ENCODE peak calls at places on chromosomes 5 and 9, in four cellular contexts. X is SK-N-SH, S is GM12891, O is K562. F is an unnamed sample.

GRCh38 chr5:123305751-123306150 is 117.5 kb downstream of the CEP120 start:
- DNase-seq in O (no peak), S (no peak), X (no peak), F (no peak)

GRCh38 chr9:120386390-120387131 is 193.4 kb downstream of the CDK5RAP2 start:
- DNase-seq in S (no peak), X (peak; percentile 48), O (no peak), F (no peak)

GRCh38 chr5:102654559-102655354 is 100.3 kb upstream of the PAM start:
- DNase-seq in X (peak; percentile 14), S (no peak), O (no peak), F (no peak)

GRCh38 chr9:77714077-77714549 is 66.0 kb upstream of the GNA14 start:
- DNase-seq in O (no peak), S (no peak), X (peak; percentile 43), F (no peak)

GRCh38 chr9:72030762-72031161 is 29.7 kb downstream of the C9orf57 start:
- DNase-seq in O (no peak), X (no peak), S (no peak), F (no peak)

GRCh38 chr5:31355337-31355736 is 161.9 kb downstream of the CDH6 start:
- DNase-seq in O (no peak), S (no peak), X (no peak), F (no peak)

GRCh38 chr9:134531251-134531970 is 110.2 kb upstream of the COL5A1 start:
- DNase-seq in S (no peak), O (no peak), X (no peak), F (no peak)

GRCh38 chr5:179696605-179697004 is 2.2 kb upstream of the CANX start:
- DNase-seq in X (no peak), S (no peak), O (no peak), F (no peak)

GRCh38 chr5:136004436-136004835 is 24.4 kb upstream of the TGFBI start:
- DNase-seq in S (no peak), O (no peak), X (no peak), F (no peak)

GRCh38 chr5:53381-54174 is 38.4 kb upstream of the PLEKHG4B start:
- DNase-seq in O (peak; percentile 53), X (peak; percentile 82), S (no peak), F (no peak)

GRCh38 chr9:124835026-124835501 is 18.2 kb upstream of the WDR38 start:
- DNase-seq in X (peak; percentile 91), O (peak; percentile 14), S (no peak), F (no peak)

GRCh38 chr5:36270175-36270574 is 28.4 kb upstream of the NADK2 start:
- DNase-seq in X (no peak), O (no peak), S (no peak), F (no peak)

GRCh38 chr9:97046228-97046627 is 7.3 kb upstream of the CTSV start:
- DNase-seq in S (no peak), O (no peak), X (no peak), F (no peak)

GRCh38 chr5:168867271-168867670 is 288.1 kb upstream of the PANK3 start:
- DNase-seq in S (no peak), O (no peak), X (no peak), F (no peak)

GRCh38 chr5:32138839-32139493 is 35.2 kb downstream of the GOLPH3 start:
- DNase-seq in O (no peak), X (no peak), S (no peak), F (no peak)

GRCh38 chr9:37156781-37157356 is 36.5 kb downstream of the ZCCHC7 start:
- DNase-seq in O (no peak), S (no peak), X (no peak), F (no peak)

GRCh38 chr5:178247481-178248456 is 15.2 kb upstream of the PHYKPL start:
- DNase-seq in O (no peak), S (no peak), X (peak; percentile 37), F (no peak)

GRCh38 chr5:82332889-82333619 is 54.9 kb upstream of the RPS23 start:
- DNase-seq in O (no peak), X (no peak), S (no peak), F (no peak)

GRCh38 chr5:124996023-124996763 is 249.8 kb upstream of the ZNF608 start:
- DNase-seq in X (no peak), O (no peak), S (no peak), F (no peak)

GRCh38 chr5:58181578-58182286 is 278.2 kb downstream of the PLK2 start:
- DNase-seq in S (no peak), O (no peak), X (no peak), F (no peak)

GRCh38 chr5:176794509-176794908 is 15.8 kb upstream of the UNC5A start:
- DNase-seq in O (no peak), X (no peak), S (no peak), F (no peak)

GRCh38 chr5:93017854-93018253 is 563.2 kb downstream of the NR2F1-AS1 start:
- DNase-seq in X (no peak), O (no peak), S (no peak), F (no peak)

GRCh38 chr5:1919209-1919566 is 36.5 kb upstream of the IRX4 start:
- DNase-seq in X (no peak), O (no peak), S (no peak), F (no peak)

GRCh38 chr5:51389582-51390463 is 6.6 kb downstream of the ISL1 start:
- DNase-seq in S (no peak), O (no peak), X (peak; percentile 61), F (no peak)

GRCh38 chr5:34717426-34718327 is 61.5 kb downstream of the RAI14 start:
- DNase-seq in O (no peak), X (no peak), S (no peak), F (no peak)

GRCh38 chr5:173093597-173093996 is 37.4 kb downstream of the CREBRF start:
- DNase-seq in S (no peak), X (no peak), O (no peak), F (no peak)

GRCh38 chr9:124479371-124479770 is 27.8 kb downstream of the NR5A1 start:
- DNase-seq in O (no peak), S (no peak), X (no peak), F (no peak)

GRCh38 chr9:98101868-98102273 is 17.2 kb downstream of the TRIM14 start:
- DNase-seq in X (no peak), O (no peak), S (peak; percentile 57), F (peak; percentile 64)

GRCh38 chr9:89882876-89883275 is 278.1 kb downstream of the GADD45G start:
- DNase-seq in O (no peak), S (no peak), X (no peak), F (no peak)

GRCh38 chr9:114501786-114502682 is 3.2 kb downstream of the WHRN start:
- DNase-seq in X (no peak), O (peak; percentile 74), S (no peak), F (no peak)

GRCh38 chr9:126304207-126304945 is 22.3 kb upstream of the MVB12B start:
- DNase-seq in O (no peak), X (no peak), S (no peak), F (no peak)

GRCh38 chr5:149002053-149002452 is 60.8 kb downstream of the SH3TC2 start:
- DNase-seq in O (no peak), S (no peak), X (no peak), F (no peak)

DNA sequence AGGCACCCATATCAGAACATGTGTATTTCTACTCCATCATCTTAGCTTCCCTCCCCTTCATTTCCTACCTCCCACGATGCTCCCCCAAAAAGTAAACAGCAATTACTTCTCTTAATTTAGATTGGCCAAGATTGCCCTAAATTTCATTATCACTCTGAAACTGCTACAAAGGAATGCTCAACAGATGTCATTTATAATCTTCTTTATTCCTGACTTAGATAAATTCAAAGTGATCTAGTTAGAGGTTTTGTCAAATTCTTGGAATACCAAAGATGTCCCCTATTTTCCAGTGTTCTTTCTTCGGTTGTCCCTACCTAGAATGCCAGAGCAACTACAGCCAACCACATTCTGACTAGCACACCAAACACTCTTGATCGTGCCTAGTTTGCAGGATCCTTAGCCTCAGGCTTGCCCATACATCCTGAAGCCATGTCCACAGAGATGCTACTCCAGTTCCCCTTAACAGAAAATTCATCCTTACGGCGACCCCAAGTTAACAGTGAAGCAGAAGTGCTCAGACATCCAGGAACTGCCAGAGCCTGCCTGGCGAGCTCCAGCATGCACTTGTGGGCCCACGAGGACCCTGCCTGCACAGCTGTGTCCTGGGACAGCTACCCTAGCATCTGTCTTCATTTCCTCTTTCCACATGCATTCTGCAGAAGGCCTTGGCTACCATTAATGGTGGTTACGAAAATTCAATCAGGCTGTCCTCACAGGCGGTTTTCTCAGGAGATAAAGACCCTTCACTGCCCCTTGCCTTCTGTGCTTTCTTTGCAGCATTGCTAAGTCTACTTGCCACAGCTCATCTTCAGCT is 31.5 kb downstream of the DAP start:
- DNase-seq in X (no peak), S (no peak), O (no peak), F (no peak)
- TF ChIP-seq TAF1 in X (no peak), S (no peak), O (no peak), F (no peak)

GRCh38 chr9:31188496-31188895 is 1195.9 kb upstream of the ACO1 start:
- DNase-seq in O (no peak), X (no peak), S (no peak), F (no peak)
- TF ChIP-seq TAF1 in O (no peak), X (no peak), S (no peak), F (no peak)

GRCh38 chr9:131889437-131890244 is 149.8 kb upstream of the RAPGEF1 start:
- DNase-seq in O (no peak), S (no peak), X (peak; percentile 74), F (no peak)
- TF ChIP-seq TAF1 in O (no peak), S (no peak), X (no peak), F (no peak)

DNA sequence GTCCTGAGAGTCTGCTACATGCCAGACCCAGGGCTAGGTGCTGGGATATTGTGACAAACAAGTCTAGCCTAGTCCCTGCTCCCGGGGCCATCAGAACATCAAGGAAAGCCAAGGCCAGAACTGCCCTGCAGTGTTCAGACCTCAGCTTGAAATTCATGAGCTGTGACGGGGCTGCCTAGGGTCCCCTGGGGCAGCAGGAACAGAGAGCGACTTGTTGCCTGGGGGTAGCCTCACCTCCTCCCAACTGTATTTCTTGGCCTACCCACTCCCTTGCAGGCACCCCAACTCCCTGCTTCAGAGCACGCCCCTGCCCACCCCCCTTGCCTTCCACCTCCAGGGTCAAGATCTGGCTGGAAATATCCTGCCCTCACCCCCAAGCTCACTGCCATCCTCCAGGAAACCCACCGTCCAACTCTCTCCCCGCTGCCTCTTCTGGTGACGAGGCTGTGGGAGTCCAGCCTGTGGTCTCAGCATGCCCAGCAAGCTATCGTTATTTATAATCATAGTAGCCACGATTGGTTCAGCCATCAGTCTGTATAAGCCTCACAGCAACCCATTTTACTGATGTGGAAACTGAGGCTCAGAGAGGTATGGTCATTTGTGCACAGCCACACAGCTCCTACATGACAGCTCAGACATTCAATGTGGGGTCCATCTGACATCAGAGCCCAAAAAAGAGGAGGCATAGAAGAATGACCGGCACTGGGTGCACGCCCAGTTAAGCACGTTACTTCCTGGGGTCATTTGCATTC is 10.7 kb downstream of the DNM1 start:
- DNase-seq in X (no peak), O (no peak), S (no peak), F (no peak)
- TF ChIP-seq TAF1 in X (no peak), O (no peak), S (no peak), F (no peak)

GRCh38 chr5:132388244-132389050 is 18.9 kb downstream of the SLC22A5 start:
- DNase-seq in X (no peak), S (no peak), O (no peak), F (no peak)
- TF ChIP-seq TAF1 in X (no peak), S (no peak), O (no peak), F (no peak)

F was measured in GM12892.